ENCODE peak calls at places on chromosomes 4 and X, in seven cellular contexts. One of them, this sample, is unnamed.
A peak's percentile ranks its signal among the peaks of the same experiment; 100 is the strongest.

GRCh38 chr4:160276785-160277325 is 1174.0 kb downstream of the RAPGEF2 start:
- DNase-seq in NB4: no peak
- DNase-seq in IMR-90: no peak
- DNase-seq in esophagus squamous epithelium: no peak
- DNase-seq in Peyer's patch: no peak
- DNase-seq in esophagus muscularis mucosa: no peak
- DNase-seq in A549: no peak
- DNase-seq in this sample: no peak

GRCh38 chr4:186297013-186297645 is 31.1 kb downstream of the F11 start:
- DNase-seq in NB4: peak; percentile 53
- DNase-seq in IMR-90: peak; percentile 70
- DNase-seq in esophagus squamous epithelium: no peak
- DNase-seq in Peyer's patch: no peak
- DNase-seq in esophagus muscularis mucosa: no peak
- DNase-seq in A549: peak; percentile 23
- DNase-seq in this sample: peak; percentile 12

GRCh38 chr4:124884316-124884715 is 171.8 kb upstream of the ANKRD50 start:
- DNase-seq in NB4: no peak
- DNase-seq in IMR-90: no peak
- DNase-seq in esophagus squamous epithelium: no peak
- DNase-seq in Peyer's patch: no peak
- DNase-seq in esophagus muscularis mucosa: no peak
- DNase-seq in A549: no peak
- DNase-seq in this sample: no peak

GRCh38 chrX:109632906-109633504 is 8.0 kb upstream of the KCNE5 start:
- DNase-seq in NB4: peak; percentile 11
- DNase-seq in IMR-90: peak; percentile 26
- DNase-seq in esophagus squamous epithelium: no peak
- DNase-seq in Peyer's patch: no peak
- DNase-seq in esophagus muscularis mucosa: no peak
- DNase-seq in A549: peak; percentile 13
- DNase-seq in this sample: no peak

GRCh38 chr4:22063613-22064012 is 115.0 kb upstream of the KCNIP4 start:
- DNase-seq in NB4: no peak
- DNase-seq in IMR-90: no peak
- DNase-seq in esophagus squamous epithelium: no peak
- DNase-seq in Peyer's patch: no peak
- DNase-seq in esophagus muscularis mucosa: no peak
- DNase-seq in A549: no peak
- DNase-seq in this sample: no peak

GRCh38 chr4:56731857-56732256 is 50.8 kb upstream of the HOPX start:
- DNase-seq in NB4: peak; percentile 18
- DNase-seq in IMR-90: no peak
- DNase-seq in esophagus squamous epithelium: no peak
- DNase-seq in Peyer's patch: peak; percentile 59
- DNase-seq in esophagus muscularis mucosa: no peak
- DNase-seq in A549: no peak
- DNase-seq in this sample: no peak

GRCh38 chr4:122205687-122206086 is 53.6 kb downstream of the BLTP1 start:
- DNase-seq in NB4: peak; percentile 1
- DNase-seq in IMR-90: no peak
- DNase-seq in esophagus squamous epithelium: no peak
- DNase-seq in Peyer's patch: no peak
- DNase-seq in esophagus muscularis mucosa: no peak
- DNase-seq in A549: no peak
- DNase-seq in this sample: no peak

GRCh38 chr4:145937990-145938611 is 522 bp downstream of the ZNF827 start:
- DNase-seq in NB4: peak; percentile 3
- DNase-seq in IMR-90: peak; percentile 27
- DNase-seq in esophagus squamous epithelium: no peak
- DNase-seq in Peyer's patch: peak; percentile 59
- DNase-seq in esophagus muscularis mucosa: no peak
- DNase-seq in A549: no peak
- DNase-seq in this sample: no peak

GRCh38 chr4:70701271-70701670 is 12.9 kb downstream of the UTP3 start:
- DNase-seq in NB4: no peak
- DNase-seq in IMR-90: no peak
- DNase-seq in esophagus squamous epithelium: no peak
- DNase-seq in Peyer's patch: no peak
- DNase-seq in esophagus muscularis mucosa: no peak
- DNase-seq in A549: no peak
- DNase-seq in this sample: no peak

GRCh38 chrX:38347136-38347535 is 5.3 kb upstream of the OTC start:
- DNase-seq in NB4: peak; percentile 86
- DNase-seq in IMR-90: peak; percentile 52
- DNase-seq in esophagus squamous epithelium: no peak
- DNase-seq in Peyer's patch: no peak
- DNase-seq in esophagus muscularis mucosa: no peak
- DNase-seq in A549: no peak
- DNase-seq in this sample: no peak

GRCh38 chr4:176001171-176002006 is 64.3 kb upstream of the WDR17 start:
- DNase-seq in NB4: no peak
- DNase-seq in IMR-90: peak; percentile 0
- DNase-seq in esophagus squamous epithelium: no peak
- DNase-seq in Peyer's patch: no peak
- DNase-seq in esophagus muscularis mucosa: no peak
- DNase-seq in A549: peak; percentile 5
- DNase-seq in this sample: peak; percentile 6

GRCh38 chr4:140755811-140756291 is 334 bp downstream of the TBC1D9 start:
- DNase-seq in NB4: no peak
- DNase-seq in IMR-90: peak; percentile 46
- DNase-seq in esophagus squamous epithelium: no peak
- DNase-seq in Peyer's patch: peak; percentile 72
- DNase-seq in esophagus muscularis mucosa: no peak
- DNase-seq in A549: peak; percentile 28
- DNase-seq in this sample: peak; percentile 14

GRCh38 chr4:10524196-10524833 is 67.1 kb upstream of the ZNF518B start:
- DNase-seq in NB4: peak; percentile 28
- DNase-seq in IMR-90: no peak
- DNase-seq in esophagus squamous epithelium: no peak
- DNase-seq in Peyer's patch: no peak
- DNase-seq in esophagus muscularis mucosa: no peak
- DNase-seq in A549: no peak
- DNase-seq in this sample: no peak

GRCh38 chrX:41085105-41085882 is at the start of gene USP9X:
- DNase-seq in NB4: peak; percentile 90
- DNase-seq in IMR-90: peak; percentile 89
- DNase-seq in esophagus squamous epithelium: peak; percentile 51
- DNase-seq in Peyer's patch: peak; percentile 91
- DNase-seq in esophagus muscularis mucosa: peak; percentile 94
- DNase-seq in A549: peak; percentile 51
- DNase-seq in this sample: peak; percentile 26
- TF ChIP-seq POLR2A in NB4: peak; percentile 45
- TF ChIP-seq POLR2A in IMR-90: peak; percentile 63
- TF ChIP-seq POLR2A in esophagus squamous epithelium: peak; percentile 70
- TF ChIP-seq POLR2A in Peyer's patch: peak; percentile 42
- TF ChIP-seq POLR2A in esophagus muscularis mucosa: peak; percentile 42
- TF ChIP-seq POLR2A in A549: peak; percentile 18
- TF ChIP-seq POLR2A in this sample: peak; percentile 32

DNA sequence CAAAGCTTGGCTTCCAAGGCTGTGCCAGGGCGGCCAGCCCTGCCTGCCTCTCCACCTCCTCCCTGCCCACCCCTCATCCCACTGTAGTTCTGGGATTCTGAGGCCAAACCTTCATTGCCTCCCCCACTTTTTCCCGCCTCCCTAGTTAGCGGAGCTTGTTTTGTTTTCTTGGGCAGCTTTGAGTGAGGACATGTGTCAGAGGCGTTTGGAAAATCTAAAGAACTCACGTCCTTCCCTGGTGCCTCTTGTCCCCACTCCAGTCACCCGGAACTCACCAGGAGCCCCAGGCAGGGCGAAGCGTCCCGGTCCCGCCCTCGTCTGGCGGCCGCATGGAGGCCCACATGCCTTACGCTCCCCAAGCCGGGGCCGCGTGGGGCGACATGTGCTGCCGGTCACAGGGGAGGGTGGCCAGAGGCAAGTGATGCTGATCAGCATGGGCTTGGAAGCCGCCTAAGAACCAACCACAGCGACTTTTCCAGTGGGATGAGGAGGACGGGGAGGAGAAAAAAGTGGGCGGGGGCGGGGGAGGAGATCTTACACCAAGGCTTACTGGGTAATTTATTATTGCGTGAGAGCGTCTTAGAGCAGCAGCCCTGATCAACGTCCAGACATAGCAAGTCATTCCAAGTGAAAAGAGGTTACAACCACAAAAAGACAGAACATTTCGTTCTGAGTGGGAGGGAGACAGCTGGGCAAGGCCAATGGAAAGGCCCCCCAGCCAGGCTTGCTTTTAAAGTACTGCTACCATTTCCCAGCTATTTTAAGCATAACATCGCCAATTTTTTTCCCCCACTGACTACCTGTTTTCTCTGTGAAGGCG is 48.5 kb downstream of the PRPS1 start:
- DNase-seq in NB4: peak; percentile 94
- DNase-seq in IMR-90: peak; percentile 84
- DNase-seq in esophagus squamous epithelium: peak; percentile 20
- DNase-seq in Peyer's patch: peak; percentile 90
- DNase-seq in esophagus muscularis mucosa: peak; percentile 96
- DNase-seq in A549: peak; percentile 62
- DNase-seq in this sample: peak; percentile 44
- TF ChIP-seq POLR2A in NB4: peak; percentile 60
- TF ChIP-seq POLR2A in IMR-90: peak; percentile 17
- TF ChIP-seq POLR2A in esophagus squamous epithelium: peak; percentile 73
- TF ChIP-seq POLR2A in Peyer's patch: peak; percentile 47
- TF ChIP-seq POLR2A in esophagus muscularis mucosa: no peak
- TF ChIP-seq POLR2A in A549: peak; percentile 34
- TF ChIP-seq POLR2A in this sample: no peak

DNA sequence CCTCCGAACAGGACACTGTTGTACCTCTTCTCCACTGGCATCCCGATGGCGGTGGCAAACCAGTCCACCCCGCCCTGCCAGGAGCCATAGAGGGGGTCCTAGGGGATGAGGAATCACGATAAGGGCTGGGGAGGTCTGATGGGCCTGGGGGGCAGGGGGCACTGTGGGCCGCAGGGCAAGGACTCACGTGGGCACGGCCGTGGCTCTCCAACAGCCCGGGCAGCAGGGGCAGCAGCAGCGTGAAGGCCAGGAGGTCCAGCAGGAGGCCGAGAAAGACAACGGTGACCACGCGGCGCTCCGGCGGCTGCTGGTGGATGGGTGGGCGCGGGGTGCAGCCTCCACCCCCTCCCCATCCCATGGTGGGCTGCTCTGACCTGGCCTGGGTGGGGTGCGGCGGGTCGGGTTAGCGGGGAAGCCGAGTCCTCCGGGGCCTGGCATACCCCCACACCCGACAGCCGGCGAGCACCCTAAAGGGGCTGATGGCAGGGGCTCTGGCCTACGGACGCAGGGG is 29.6 kb downstream of the NOP14 start:
- DNase-seq in NB4: no peak
- DNase-seq in IMR-90: no peak
- DNase-seq in esophagus squamous epithelium: no peak
- DNase-seq in Peyer's patch: no peak
- DNase-seq in esophagus muscularis mucosa: no peak
- DNase-seq in A549: no peak
- DNase-seq in this sample: no peak
- TF ChIP-seq POLR2A in NB4: no peak
- TF ChIP-seq POLR2A in IMR-90: no peak
- TF ChIP-seq POLR2A in esophagus squamous epithelium: no peak
- TF ChIP-seq POLR2A in Peyer's patch: no peak
- TF ChIP-seq POLR2A in esophagus muscularis mucosa: no peak
- TF ChIP-seq POLR2A in A549: no peak
- TF ChIP-seq POLR2A in this sample: no peak

GRCh38 chrX:53395605-53396298 is 26.7 kb downstream of the SMC1A start:
- DNase-seq in NB4: no peak
- DNase-seq in IMR-90: no peak
- DNase-seq in esophagus squamous epithelium: no peak
- DNase-seq in Peyer's patch: no peak
- DNase-seq in esophagus muscularis mucosa: no peak
- DNase-seq in A549: no peak
- DNase-seq in this sample: no peak
- TF ChIP-seq POLR2A in NB4: no peak
- TF ChIP-seq POLR2A in IMR-90: no peak
- TF ChIP-seq POLR2A in esophagus squamous epithelium: no peak
- TF ChIP-seq POLR2A in Peyer's patch: no peak
- TF ChIP-seq POLR2A in esophagus muscularis mucosa: no peak
- TF ChIP-seq POLR2A in A549: no peak
- TF ChIP-seq POLR2A in this sample: no peak

DNA sequence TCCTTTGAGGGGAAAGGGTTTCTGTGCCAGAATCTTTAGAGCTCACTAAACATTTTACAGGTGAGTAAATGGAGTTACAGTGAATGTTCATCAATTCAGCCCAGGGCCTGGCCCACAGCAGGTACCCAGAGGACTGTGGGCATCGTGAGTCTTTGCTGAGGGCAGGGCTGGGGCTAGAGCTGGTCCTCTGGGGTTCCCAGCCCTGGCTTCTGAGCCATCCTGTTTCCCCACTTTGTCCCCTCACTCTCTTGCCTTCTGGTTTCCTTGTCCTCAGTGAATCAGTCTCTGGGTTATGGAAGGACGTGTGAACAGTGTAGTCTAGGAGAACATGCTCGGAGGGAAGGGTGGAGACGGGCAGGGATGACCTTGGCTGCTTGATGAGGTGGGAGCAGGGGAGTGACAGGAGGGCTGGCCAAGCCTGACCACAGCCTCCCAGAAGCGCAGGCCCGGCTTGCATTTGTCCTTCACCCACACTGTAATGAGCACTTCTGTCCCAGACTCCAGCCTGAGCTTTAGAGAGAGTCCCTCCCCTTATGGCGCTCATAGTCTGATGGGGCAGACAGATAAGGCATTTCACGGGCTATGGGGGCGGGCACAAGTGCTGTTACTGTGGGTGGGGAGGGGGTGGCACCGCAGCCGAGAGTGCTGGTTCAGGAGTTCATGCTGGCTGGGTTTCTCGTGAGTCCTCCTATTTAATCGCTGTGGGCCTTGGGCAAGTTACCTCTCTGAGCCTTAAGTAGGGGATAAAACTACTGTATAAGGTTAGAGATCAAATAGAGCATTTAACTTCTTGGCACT is 17.3 kb downstream of the TBC1D14 start:
- DNase-seq in NB4: peak; percentile 66
- DNase-seq in IMR-90: peak; percentile 60
- DNase-seq in esophagus squamous epithelium: no peak
- DNase-seq in Peyer's patch: peak; percentile 90
- DNase-seq in esophagus muscularis mucosa: no peak
- DNase-seq in A549: no peak
- DNase-seq in this sample: no peak
- TF ChIP-seq POLR2A in NB4: no peak
- TF ChIP-seq POLR2A in IMR-90: no peak
- TF ChIP-seq POLR2A in esophagus squamous epithelium: peak; percentile 47
- TF ChIP-seq POLR2A in Peyer's patch: peak; percentile 28
- TF ChIP-seq POLR2A in esophagus muscularis mucosa: peak; percentile 32
- TF ChIP-seq POLR2A in A549: no peak
- TF ChIP-seq POLR2A in this sample: no peak

GRCh38 chr4:1345905-1346780 is 865 bp upstream of the UVSSA start:
- DNase-seq in NB4: peak; percentile 93
- DNase-seq in IMR-90: peak; percentile 16
- DNase-seq in esophagus squamous epithelium: no peak
- DNase-seq in Peyer's patch: peak; percentile 66
- DNase-seq in esophagus muscularis mucosa: no peak
- DNase-seq in A549: peak; percentile 24
- DNase-seq in this sample: peak; percentile 37
- TF ChIP-seq POLR2A in NB4: peak; percentile 24
- TF ChIP-seq POLR2A in IMR-90: no peak
- TF ChIP-seq POLR2A in esophagus squamous epithelium: peak; percentile 22
- TF ChIP-seq POLR2A in Peyer's patch: no peak
- TF ChIP-seq POLR2A in esophagus muscularis mucosa: no peak
- TF ChIP-seq POLR2A in A549: peak; percentile 16
- TF ChIP-seq POLR2A in this sample: no peak